ENCODE peak calls at places on chromosomes 2 and 18, in ten cellular contexts. N is Peyer's patch, W is tibial nerve, R is ovary, T is HepG2, Z is thyroid gland, L is transverse colon, Q is body of pancreas, B is A549, J is sigmoid colon. F is an unnamed sample.

GRCh38 chr2:20447437-20448245 is 767 bp downstream of the RHOB start:
- DNase-seq in N (peak; percentile 34), W (no peak), R (peak; percentile 54), T (no peak), Z (peak; percentile 55), L (peak; percentile 57), Q (peak; percentile 65), B (no peak), J (peak; percentile 86), F (peak; percentile 67)

GRCh38 chr2:26033270-26033768 is 565 bp upstream of the RAB10 start:
- DNase-seq in N (no peak), W (no peak), R (peak; percentile 68), T (peak; percentile 82), Z (peak; percentile 82), L (peak; percentile 88), Q (peak; percentile 82), B (peak; percentile 79), J (no peak), F (no peak)

GRCh38 chr18:7830468-7830867 is 263.4 kb downstream of the PTPRM start:
- DNase-seq in N (no peak), W (no peak), R (no peak), T (no peak), Z (no peak), L (no peak), Q (no peak), B (no peak), J (no peak), F (no peak)

GRCh38 chr18:50104421-50104820 is 90.5 kb downstream of the MYO5B start:
- DNase-seq in N (no peak), W (no peak), R (no peak), T (no peak), Z (no peak), L (no peak), Q (no peak), B (no peak), J (no peak), F (no peak)

GRCh38 chr18:43192408-43192807 is 76.9 kb upstream of the RIT2 start:
- DNase-seq in N (no peak), W (no peak), R (no peak), T (no peak), Z (no peak), L (no peak), Q (no peak), B (no peak), J (no peak), F (no peak)

GRCh38 chr2:110840508-110840907 is 108.1 kb downstream of the ACOXL start:
- DNase-seq in N (no peak), W (no peak), R (no peak), T (no peak), Z (no peak), L (no peak), Q (no peak), B (no peak), J (no peak), F (no peak)

GRCh38 chr18:59646228-59646945 is 50.8 kb downstream of the CCBE1 start:
- DNase-seq in N (no peak), W (no peak), R (no peak), T (no peak), Z (no peak), L (no peak), Q (no peak), B (no peak), J (no peak), F (no peak)

GRCh38 chr2:127516031-127516430 is 10.3 kb downstream of the IWS1 start:
- DNase-seq in N (no peak), W (peak; percentile 15), R (peak; percentile 66), T (no peak), Z (peak; percentile 78), L (peak; percentile 59), Q (peak; percentile 59), B (no peak), J (peak; percentile 92), F (peak; percentile 91)

DNA sequence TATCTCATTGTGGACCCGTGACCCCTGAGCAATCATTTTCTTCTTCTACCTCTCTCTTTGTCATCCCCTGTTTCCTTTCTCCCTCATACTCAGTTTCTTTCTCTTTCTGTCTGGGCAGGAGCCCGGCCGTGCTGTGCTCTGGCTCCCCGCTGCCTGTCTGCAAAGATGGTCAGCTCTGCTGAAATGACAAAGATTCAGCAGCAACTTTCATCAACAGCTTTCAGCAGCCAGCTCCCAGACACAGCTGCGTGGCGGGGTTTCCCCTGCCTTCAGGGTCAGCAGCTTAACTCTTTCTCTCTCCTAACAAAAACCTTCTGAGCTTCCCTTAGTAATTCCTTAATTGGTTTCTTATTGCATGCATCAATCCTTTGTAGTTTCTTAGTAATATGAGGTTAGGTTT is 1234.4 kb downstream of the CNTNAP5 start:
- DNase-seq in N (no peak), W (no peak), R (no peak), T (no peak), Z (no peak), L (no peak), Q (no peak), B (no peak), J (no peak), F (no peak)
- TF ChIP-seq POLR2A in N (no peak), W (no peak), R (no peak), T (no peak), Z (no peak), L (no peak), Q (no peak), B (no peak), J (no peak), F (no peak)

GRCh38 chr2:143121079-143121478 is 8.1 kb upstream of the ARHGAP15 start:
- DNase-seq in N (no peak), W (no peak), R (no peak), T (no peak), Z (no peak), L (no peak), Q (no peak), B (no peak), J (no peak), F (no peak)

GRCh38 chr2:143121957-143122356 is 7.3 kb upstream of the ARHGAP15 start:
- DNase-seq in N (no peak), W (no peak), R (no peak), T (no peak), Z (no peak), L (no peak), Q (no peak), B (no peak), J (no peak), F (no peak)

GRCh38 chr2:143128681-143129580 is at the start of gene ARHGAP15:
- DNase-seq in N (peak; percentile 78), W (no peak), R (no peak), T (no peak), Z (peak; percentile 12), L (peak; percentile 39), Q (peak; percentile 30), B (no peak), J (no peak), F (no peak)

GRCh38 chr2:143123911-143124310 is 5.3 kb upstream of the ARHGAP15 start:
- DNase-seq in N (no peak), W (no peak), R (no peak), T (no peak), Z (no peak), L (no peak), Q (no peak), B (no peak), J (no peak), F (no peak)

GRCh38 chr2:143125647-143126046 is 3.6 kb upstream of the ARHGAP15 start:
- DNase-seq in N (no peak), W (no peak), R (no peak), T (no peak), Z (no peak), L (no peak), Q (no peak), B (no peak), J (no peak), F (no peak)
- H3K27ac ChIP-seq in N (no peak overlapping the region), W (no peak overlapping the region), R (no peak overlapping the region), T (no peak overlapping the region), Z (no peak overlapping the region), L (no peak overlapping the region), Q (no peak overlapping the region), B (no peak overlapping the region), J (no peak overlapping the region), F (no peak overlapping the region)

DNA sequence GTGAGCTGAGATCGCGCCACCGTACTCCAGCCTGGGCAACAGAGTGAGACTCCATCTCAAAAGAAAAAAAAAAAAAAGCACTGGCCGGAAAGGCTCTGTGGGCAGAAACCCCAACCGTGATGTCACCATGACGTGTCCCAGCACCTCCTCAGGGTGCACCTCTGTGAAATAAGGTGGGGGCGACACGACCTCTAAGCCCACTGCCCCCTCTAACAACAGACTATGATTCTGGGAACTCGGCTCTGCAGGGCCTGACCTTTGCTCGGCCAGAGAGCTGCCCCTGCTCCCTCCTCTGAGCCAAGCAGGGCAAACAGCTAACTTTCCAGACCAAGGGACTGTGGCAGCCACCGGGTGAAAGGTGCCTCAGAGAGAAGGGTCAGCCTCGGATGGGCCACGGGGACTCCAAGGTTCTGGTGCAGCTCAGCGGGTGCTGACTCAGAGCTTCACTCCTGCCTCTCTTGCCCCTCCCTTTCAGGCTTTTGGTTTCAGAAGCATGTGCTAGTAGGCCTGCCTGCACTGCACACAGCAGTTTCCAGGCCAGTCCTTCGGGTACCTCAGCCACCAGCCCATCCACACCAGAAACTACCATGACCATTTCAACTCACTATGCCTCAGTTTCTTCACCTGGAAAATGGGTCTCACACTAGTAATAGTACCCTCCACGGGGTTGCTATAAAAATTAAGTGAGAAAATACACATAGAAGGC is 8.0 kb downstream of the TMBIM1 start:
- DNase-seq in N (peak; percentile 53), W (no peak), R (no peak), T (no peak), Z (peak; percentile 75), L (peak; percentile 75), Q (peak; percentile 82), B (no peak), J (peak; percentile 88), F (no peak)
- H3K4me1 ChIP-seq in N (peaks cover 49% of the 10 kb centered on the region), W (peaks cover 70% of the 10 kb centered on the region), R (peaks cover 25% of the 10 kb centered on the region), T (peaks cover 57% of the 10 kb centered on the region), Z (peaks cover 99% of the 10 kb centered on the region), L (peaks cover 75% of the 10 kb centered on the region), Q (peaks cover 100% of the 10 kb centered on the region), B (peaks cover 31% of the 10 kb centered on the region), J (peaks cover 85% of the 10 kb centered on the region), F (peaks cover 20% of the 10 kb centered on the region)

GRCh38 chr2:159802673-159803072 is 4.7 kb upstream of the CD302 start:
- DNase-seq in N (no peak), W (no peak), R (no peak), T (no peak), Z (no peak), L (no peak), Q (no peak), B (no peak), J (no peak), F (no peak)

GRCh38 chr2:159801925-159802324 is 3.9 kb upstream of the CD302 start:
- DNase-seq in N (no peak), W (no peak), R (no peak), T (no peak), Z (no peak), L (no peak), Q (peak; percentile 7), B (no peak), J (no peak), F (no peak)

GRCh38 chr2:159807183-159808037 is 9.4 kb upstream of the CD302 start:
- DNase-seq in N (no peak), W (peak; percentile 47), R (no peak), T (peak; percentile 76), Z (peak; percentile 54), L (peak; percentile 26), Q (peak; percentile 55), B (peak; percentile 57), J (no peak), F (no peak)

GRCh38 chr2:159803235-159803962 is 5.4 kb upstream of the CD302 start:
- DNase-seq in N (no peak), W (no peak), R (no peak), T (no peak), Z (no peak), L (no peak), Q (no peak), B (no peak), J (no peak), F (no peak)

DNA sequence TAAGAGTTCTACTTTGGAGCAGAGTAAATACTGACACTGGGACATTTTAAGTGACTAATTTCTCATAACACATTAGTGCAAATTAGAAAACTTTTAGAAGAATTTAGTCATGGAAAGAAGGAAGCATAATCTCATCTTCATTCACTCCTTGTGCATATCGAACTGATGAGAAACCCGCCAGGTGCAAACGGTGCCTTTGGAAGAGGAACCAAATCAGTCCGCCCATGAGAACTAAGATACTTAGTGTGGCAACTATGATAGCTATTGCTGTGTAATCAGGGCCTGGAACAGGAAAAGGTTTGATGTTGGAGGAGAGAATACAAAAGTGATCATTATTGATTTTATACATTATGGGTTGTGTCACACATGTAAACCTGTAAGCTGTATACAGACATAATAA is 6.9 kb upstream of the CD302 start:
- DNase-seq in N (no peak), W (no peak), R (no peak), T (no peak), Z (no peak), L (no peak), Q (peak; percentile 11), B (no peak), J (no peak), F (no peak)
- TF ChIP-seq POLR2A in N (no peak), W (no peak), R (no peak), T (no peak), Z (no peak), L (no peak), Q (no peak), B (no peak), J (no peak), F (no peak)

F was measured in uterus.